ENCODE peak calls at places on chromosomes 7 and 10, in eight cellular contexts. H, M, F, V, I, O, G and E are unnamed samples.

GRCh38 chr7:44072364-44073231 is 7.2 kb upstream of the PGAM2 start:
- DNase-seq in H (peak; percentile 58), M (no peak), F (peak; percentile 44), V (peak; percentile 89), I (peak; percentile 31), O (no peak), G (peak; percentile 74), E (peak; percentile 75)

GRCh38 chr7:2709553-2710165 is 21.7 kb downstream of the AMZ1 start:
- DNase-seq in H (peak; percentile 80), M (peak; percentile 46), F (peak; percentile 84), V (peak; percentile 59), I (peak; percentile 62), O (peak; percentile 21), G (peak; percentile 67), E (peak; percentile 54)

GRCh38 chr10:13984647-13985155 is 346.0 kb downstream of the FRMD4A start:
- DNase-seq in H (no peak), M (no peak), F (no peak), V (peak; percentile 67), I (no peak), O (no peak), G (no peak), E (no peak)

GRCh38 chr7:134298902-134299683 is 17.6 kb downstream of the SLC35B4 start:
- DNase-seq in H (peak; percentile 77), M (no peak), F (no peak), V (peak; percentile 25), I (no peak), O (peak; percentile 38), G (no peak), E (no peak)

GRCh38 chr7:64277630-64278029 is 36.1 kb upstream of the ZNF736 start:
- DNase-seq in H (no peak), M (no peak), F (no peak), V (no peak), I (no peak), O (no peak), G (no peak), E (no peak)

GRCh38 chr10:91541481-91541880 is 91.4 kb downstream of the PPP1R3C start:
- DNase-seq in H (no peak), M (no peak), F (no peak), V (peak; percentile 84), I (no peak), O (no peak), G (peak; percentile 97), E (no peak)

GRCh38 chr7:14834888-14835287 is 67.7 kb downstream of the DGKB start:
- DNase-seq in H (no peak), M (no peak), F (no peak), V (peak; percentile 40), I (no peak), O (no peak), G (peak; percentile 23), E (no peak)

GRCh38 chr7:17521437-17521836 is 223.0 kb downstream of the AHR start:
- DNase-seq in H (no peak), M (no peak), F (no peak), V (peak; percentile 79), I (no peak), O (no peak), G (peak; percentile 24), E (no peak)

GRCh38 chr10:86349474-86349873 is 17.1 kb downstream of the GRID1 start:
- DNase-seq in H (no peak), M (no peak), F (no peak), V (peak; percentile 23), I (no peak), O (no peak), G (peak; percentile 30), E (no peak)

GRCh38 chr10:102335184-102335583 is 60.3 kb upstream of the NFKB2 start:
- DNase-seq in H (peak; percentile 61), M (no peak), F (no peak), V (peak; percentile 62), I (no peak), O (no peak), G (no peak), E (no peak)

GRCh38 chr10:80515941-80516340 is 21.8 kb upstream of the SH2D4B start:
- DNase-seq in H (no peak), M (no peak), F (no peak), V (no peak), I (no peak), O (no peak), G (no peak), E (no peak)

GRCh38 chr10:96222908-96223307 is 48.5 kb downstream of the BLNK start:
- DNase-seq in H (no peak), M (no peak), F (no peak), V (no peak), I (no peak), O (no peak), G (no peak), E (no peak)

GRCh38 chr7:47091141-47091540 is 490.8 kb downstream of the TNS3 start:
- DNase-seq in H (no peak), M (no peak), F (no peak), V (no peak), I (no peak), O (no peak), G (no peak), E (no peak)

GRCh38 chr7:9958461-9958860 is 1015.2 kb upstream of the PHF14 start:
- DNase-seq in H (peak; percentile 1), M (no peak), F (no peak), V (no peak), I (no peak), O (no peak), G (no peak), E (no peak)

GRCh38 chr7:36216063-36216684 is 63.1 kb downstream of the EEPD1 start:
- DNase-seq in H (no peak), M (no peak), F (no peak), V (peak; percentile 44), I (no peak), O (no peak), G (no peak), E (no peak)

GRCh38 chr7:108203433-108204002 is 73.4 kb upstream of the LAMB4 start:
- DNase-seq in H (no peak), M (no peak), F (no peak), V (no peak), I (no peak), O (no peak), G (no peak), E (no peak)